ENCODE peak calls at places on chromosomes 11 and 22, in four cellular contexts. B is HepG2, T is K562, Z is GM12878. L is an unnamed sample.

GRCh38 chr11:110077866-110078325 is 15.3 kb upstream of the ZC3H12C start:
- DNase-seq in B (peak; percentile 13), T (peak; percentile 19), Z (peak; percentile 86), L (no peak)

GRCh38 chr22:29300467-29300806 is 6.0 kb upstream of the GAS2L1 start:
- DNase-seq in B (no peak), T (no peak), Z (no peak), L (no peak)

GRCh38 chr11:113546757-113547507 is 71.7 kb upstream of the DRD2 start:
- DNase-seq in B (no peak), T (no peak), Z (no peak), L (no peak)

GRCh38 chr11:33842236-33842915 is 49.5 kb downstream of the LMO2 start:
- DNase-seq in B (no peak), T (no peak), Z (no peak), L (no peak)

GRCh38 chr22:31917227-31917921 is 27.0 kb upstream of the YWHAH start:
- DNase-seq in B (no peak), T (no peak), Z (peak; percentile 24), L (no peak)

GRCh38 chr11:67344264-67344663 is 9.1 kb downstream of the POLD4 start:
- DNase-seq in B (no peak), T (no peak), Z (no peak), L (no peak)

GRCh38 chr22:46074771-46075551 is 75.4 kb upstream of the PPARA start:
- DNase-seq in B (no peak), T (no peak), Z (no peak), L (no peak)

GRCh38 chr11:11849127-11849746 is 7.5 kb downstream of the USP47 start:
- DNase-seq in B (peak; percentile 60), T (peak; percentile 63), Z (peak; percentile 38), L (peak; percentile 44)

GRCh38 chr11:105282658-105283057 is 143.1 kb upstream of the CARD18 start:
- DNase-seq in B (no peak), T (no peak), Z (no peak), L (no peak)

GRCh38 chr22:43262990-43263644 is 76.2 kb upstream of the TTLL12 start:
- DNase-seq in B (peak; percentile 85), T (peak; percentile 25), Z (peak; percentile 12), L (no peak)

GRCh38 chr11:71329165-71329510 is 76.8 kb upstream of the SHANK2 start:
- DNase-seq in B (no peak), T (no peak), Z (no peak), L (no peak)

GRCh38 chr11:100910808-100911207 is 218.8 kb downstream of the PGR start:
- DNase-seq in B (no peak), T (no peak), Z (peak; percentile 62), L (no peak)

GRCh38 chr11:9748361-9748970 is 84.6 kb downstream of the SWAP70 start:
- DNase-seq in B (peak; percentile 63), T (peak; percentile 72), Z (peak; percentile 72), L (peak; percentile 52)

GRCh38 chr11:93117578-93117964 is 80.2 kb downstream of the SLC36A4 start:
- DNase-seq in B (no peak), T (no peak), Z (no peak), L (no peak)

GRCh38 chr11:926341-926916 is 759 bp downstream of the AP2A2 start:
- DNase-seq in B (no peak), T (peak; percentile 38), Z (no peak), L (no peak)

GRCh38 chr11:108198833-108199232 is 23.6 kb downstream of the NPAT start:
- DNase-seq in B (no peak), T (no peak), Z (no peak), L (no peak)

GRCh38 chr11:113960702-113961330 is 14.1 kb upstream of the HTR3A start:
- DNase-seq in B (no peak), T (no peak), Z (no peak), L (no peak)

GRCh38 chr11:109088061-109088460 is 333.9 kb upstream of the C11orf87 start:
- DNase-seq in B (no peak), T (no peak), Z (no peak), L (no peak)

GRCh38 chr11:112637046-112637445 is 324.2 kb upstream of the NCAM1 start:
- DNase-seq in B (no peak), T (no peak), Z (no peak), L (no peak)

GRCh38 chr11:26571861-26572654 is at the start of gene MUC15:
- DNase-seq in B (no peak), T (no peak), Z (no peak), L (no peak)

GRCh38 chr11:126308271-126308671 is 4.4 kb downstream of the DCPS start:
- DNase-seq in B (no peak), T (no peak), Z (no peak), L (no peak)

GRCh38 chr22:29215012-29215860 is 9.5 kb downstream of the EMID1 start:
- DNase-seq in B (no peak), T (no peak), Z (no peak), L (no peak)

GRCh38 chr22:37492428-37493344 is 6.5 kb upstream of the MFNG start:
- DNase-seq in B (no peak), T (peak; percentile 50), Z (no peak), L (peak; percentile 78)

GRCh38 chr11:122422707-122423106 is 232.8 kb upstream of the UBASH3B start:
- DNase-seq in B (no peak), T (no peak), Z (no peak), L (no peak)

DNA sequence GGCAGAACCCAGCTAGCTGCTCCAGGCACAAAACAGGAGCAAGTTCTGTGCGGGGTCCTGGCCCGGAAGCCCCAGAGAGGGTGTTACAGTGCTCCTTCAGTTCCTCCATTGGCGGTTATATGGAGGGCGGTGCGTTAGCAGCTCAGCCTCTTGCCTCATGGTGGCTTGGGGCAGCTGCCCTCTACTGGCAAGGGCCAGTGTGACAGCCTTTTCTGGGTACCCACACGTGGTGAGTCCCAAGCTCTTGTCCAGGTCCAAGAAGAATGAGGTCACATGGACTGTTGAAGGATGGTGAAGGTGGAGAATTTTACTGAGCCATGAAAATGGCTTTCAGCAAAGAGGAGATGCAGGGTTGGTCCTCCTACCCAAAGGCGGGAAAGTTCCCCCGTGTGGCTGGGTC is 100.5 kb downstream of the WT1 start:
- DNase-seq in B (peak; percentile 45), T (peak; percentile 48), Z (no peak), L (peak; percentile 82)
- TF ChIP-seq NR2C2 in B (no peak), T (no peak), Z (no peak), L (no peak)

DNA sequence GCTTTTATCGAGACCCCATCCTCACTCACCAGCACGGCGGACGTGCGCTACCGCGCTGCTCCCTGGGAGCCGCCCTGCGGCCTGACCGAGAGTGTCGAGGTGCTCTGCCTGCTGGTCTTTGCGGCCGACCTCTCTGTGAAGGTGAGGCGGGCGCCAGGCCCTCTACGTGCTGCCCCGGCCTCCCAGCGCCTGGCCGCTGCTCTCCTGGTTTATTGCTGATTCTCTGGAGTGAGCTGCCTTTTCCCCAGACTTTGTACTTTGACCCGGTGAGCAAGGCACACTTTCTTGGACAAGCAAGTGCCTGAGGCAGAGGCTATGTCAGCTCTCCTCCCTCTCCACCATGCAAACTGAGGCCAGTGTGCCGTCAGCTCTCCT is 6.5 kb downstream of the TPCN2 start:
- DNase-seq in B (no peak), T (no peak), Z (no peak), L (no peak)
- TF ChIP-seq ETV6 in B (no peak), T (no peak), Z (no peak), L (no peak)

DNA sequence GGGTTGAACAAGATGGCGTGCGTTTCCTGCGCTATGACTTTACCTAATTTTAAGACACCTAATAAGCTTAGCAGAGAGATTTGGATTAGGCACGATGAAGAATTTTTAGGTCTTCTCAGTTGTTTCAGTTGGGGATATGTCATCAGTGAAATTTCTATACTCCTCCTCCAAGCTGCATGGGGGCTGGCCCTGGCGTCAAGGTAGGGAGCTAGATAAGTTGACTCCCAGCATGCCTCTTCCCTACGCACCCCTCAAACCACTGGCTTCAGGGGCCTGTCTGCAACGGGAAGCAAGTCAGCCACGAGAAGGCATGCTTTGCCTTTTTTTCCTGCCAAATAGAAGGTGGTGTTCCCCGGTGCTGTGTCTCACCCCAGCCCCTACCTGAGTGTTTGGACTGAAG is 13.3 kb downstream of the DGAT2 start:
- DNase-seq in B (no peak), T (no peak), Z (no peak), L (no peak)
- TF ChIP-seq NR2C2 in B (no peak), T (no peak), Z (no peak), L (no peak)

GRCh38 chr11:2538951-2539735 is 94.3 kb downstream of the KCNQ1 start:
- DNase-seq in B (no peak), T (no peak), Z (no peak), L (no peak)

GRCh38 chr11:2535673-2536439 is 91.0 kb downstream of the KCNQ1 start:
- DNase-seq in B (no peak), T (no peak), Z (no peak), L (no peak)

GRCh38 chr11:2537896-2538855 is 93.4 kb downstream of the KCNQ1 start:
- DNase-seq in B (no peak), T (no peak), Z (no peak), L (no peak)

GRCh38 chr11:2536440-2536989 is 91.7 kb downstream of the KCNQ1 start:
- DNase-seq in B (no peak), T (no peak), Z (no peak), L (no peak)

DNA sequence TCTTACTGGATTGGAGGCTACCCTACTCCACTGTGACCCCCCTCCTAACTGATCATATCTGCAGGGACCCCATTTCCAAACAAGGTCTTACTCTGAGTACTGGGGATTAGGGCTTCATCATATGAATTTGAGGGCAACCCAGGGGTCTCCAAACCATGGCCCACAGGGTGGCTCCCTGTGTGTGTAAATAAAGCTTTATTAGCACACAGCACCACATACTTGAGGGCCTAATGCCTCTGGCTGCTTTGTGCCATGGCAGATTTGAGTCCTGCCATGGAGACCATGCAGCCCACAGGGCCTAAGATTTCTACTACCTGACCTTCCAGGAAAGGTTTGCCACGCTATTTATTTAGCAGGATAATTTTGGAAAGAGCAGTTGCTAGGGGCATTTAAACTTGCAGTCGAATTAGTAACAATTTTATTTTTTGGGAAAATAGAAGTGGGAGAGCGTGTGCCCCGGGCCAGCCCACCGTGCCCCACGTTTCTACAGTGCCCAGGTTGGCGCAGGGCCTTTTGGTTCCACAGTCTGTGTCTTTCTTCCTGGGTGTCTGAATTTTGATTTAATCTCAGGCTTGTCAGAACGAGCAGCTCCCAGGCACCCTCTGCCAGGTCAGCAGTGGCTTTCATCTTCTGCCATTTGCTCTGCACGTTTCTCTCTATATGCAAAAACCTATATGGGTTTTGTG is 92.3 kb downstream of the KCNQ1 start:
- DNase-seq in B (no peak), T (no peak), Z (no peak), L (no peak)
- TF ChIP-seq ETV6 in B (no peak), T (no peak), Z (no peak), L (no peak)

GRCh38 chr22:19962909-19963806 is 21.5 kb upstream of the TXNRD2 start:
- DNase-seq in B (peak; percentile 93), T (no peak), Z (no peak), L (peak; percentile 75)

GRCh38 chr22:19963863-19964642 is 22.4 kb upstream of the TXNRD2 start:
- DNase-seq in B (no peak), T (no peak), Z (no peak), L (no peak)

GRCh38 chr22:19961868-19962245 is 20.2 kb upstream of the TXNRD2 start:
- DNase-seq in B (no peak), T (no peak), Z (no peak), L (no peak)

GRCh38 chr22:19961201-19961580 is 19.6 kb upstream of the TXNRD2 start:
- DNase-seq in B (no peak), T (no peak), Z (no peak), L (no peak)

GRCh38 chr22:19962246-19962908 is 20.8 kb upstream of the TXNRD2 start:
- DNase-seq in B (peak; percentile 84), T (peak; percentile 97), Z (no peak), L (peak; percentile 91)
- TF ChIP-seq NR2C2 in B (no peak), T (no peak), Z (no peak), L (no peak)

L was measured in WTC11.